ENCODE peak calls at places on chromosome 11, in nine cellular contexts. O is ELR; C is ELF-1; D is lower leg skin; A is DMS79 treated with DMSO at 0.1 percent for 48 hours; E is B cell; I is CD8-positive, alpha-beta T cell; B is GOT3; N is cardiac muscle cell. G is an unnamed sample.

GRCh38 chr11:84780689-84781293 is 846.4 kb downstream of the DLG2 start:
- DNase-seq in O (peak; percentile 60), D (no peak), C (no peak), N (peak; percentile 53), E (peak; percentile 20), A (no peak), B (no peak), I (no peak), G (no peak)

GRCh38 chr11:128548655-128549255 is 38.6 kb downstream of the ETS1 start:
- DNase-seq in E (peak; percentile 63), C (no peak), B (no peak), I (no peak), N (peak; percentile 44), D (no peak), O (peak; percentile 55), A (no peak), G (peak; percentile 72)

GRCh38 chr11:62611705-62612365 is 740 bp downstream of the EML3 start:
- DNase-seq in B (no peak), C (no peak), O (peak; percentile 72), N (no peak), D (no peak), A (peak; percentile 72), E (peak; percentile 80), I (peak; percentile 21), G (peak; percentile 74)

GRCh38 chr11:130150790-130151189 is 8.8 kb upstream of the ST14 start:
- DNase-seq in E (no peak), D (no peak), N (no peak), C (no peak), A (no peak), O (no peak), B (no peak), I (no peak), G (no peak)

GRCh38 chr11:78800756-78801155 is 226.1 kb upstream of the NARS2 start:
- DNase-seq in I (no peak), O (no peak), C (no peak), B (no peak), N (no peak), A (peak; percentile 26), E (no peak), D (no peak), G (no peak)

GRCh38 chr11:8056810-8057463 is 24.1 kb upstream of the TUB start:
- DNase-seq in E (no peak), N (no peak), B (no peak), D (peak; percentile 87), O (peak; percentile 47), C (no peak), I (no peak), A (no peak), G (peak; percentile 88)

GRCh38 chr11:16806791-16807190 is 68.3 kb downstream of the C11orf58 start:
- DNase-seq in B (no peak), D (no peak), N (no peak), O (no peak), C (no peak), E (no peak), A (peak; percentile 22), I (no peak), G (no peak)

GRCh38 chr11:47960015-47960414 is 20.3 kb upstream of the PTPRJ start:
- DNase-seq in B (no peak), E (no peak), I (no peak), N (no peak), D (no peak), A (no peak), C (no peak), O (no peak), G (no peak)

GRCh38 chr11:9039194-9039593 is 35.4 kb upstream of the NRIP3 start:
- DNase-seq in I (no peak), C (no peak), B (no peak), N (no peak), O (peak; percentile 21), D (no peak), E (no peak), A (no peak), G (no peak)

GRCh38 chr11:100681064-100681502 is 6.0 kb upstream of the ARHGAP42 start:
- DNase-seq in N (peak; percentile 29), D (peak; percentile 80), B (no peak), I (no peak), O (peak; percentile 34), C (peak; percentile 68), E (peak; percentile 83), A (peak; percentile 22), G (peak; percentile 51)

GRCh38 chr11:118572075-118572913 is at the start of gene ARCN1:
- DNase-seq in B (peak; percentile 4), A (peak; percentile 85), D (peak; percentile 69), E (peak; percentile 92), C (peak; percentile 83), N (peak; percentile 84), O (peak; percentile 82), I (peak; percentile 68), G (peak; percentile 79)

GRCh38 chr11:103295704-103296103 is 186.5 kb downstream of the DYNC2H1 start:
- DNase-seq in A (no peak), N (no peak), C (no peak), E (no peak), I (no peak), O (no peak), B (no peak), D (no peak), G (no peak)

GRCh38 chr11:206516-207212 is 535 bp downstream of the BET1L start:
- DNase-seq in I (no peak), A (no peak), O (peak; percentile 38), E (peak; percentile 49), D (peak; percentile 19), C (no peak), N (peak; percentile 37), B (no peak), G (no peak)

GRCh38 chr11:47177229-47177845 is 658 bp upstream of the ARFGAP2 start:
- DNase-seq in E (peak; percentile 82), B (no peak), I (peak; percentile 57), A (peak; percentile 63), O (peak; percentile 86), N (peak; percentile 72), C (peak; percentile 79), D (peak; percentile 83), G (no peak)

GRCh38 chr11:33500331-33500730 is 200.3 kb downstream of the C11orf91 start:
- DNase-seq in D (no peak), B (no peak), E (no peak), I (no peak), A (no peak), N (no peak), O (peak; percentile 31), C (no peak), G (no peak)